ENCODE peak calls at places on chromosomes 1 and 21, in five cellular contexts. One of them, this sample, is unnamed.

GRCh38 chr1:89608627-89609338 is 24.1 kb upstream of the LRRC8C start:
- DNase-seq in left lung: peak; percentile 67
- DNase-seq in stomach: no peak
- DNase-seq in foreskin melanocyte: no peak
- DNase-seq in NCI-H187: no peak
- DNase-seq in this sample: no peak

GRCh38 chr21:33760641-33761103 is 118.4 kb downstream of the ITSN1 start:
- DNase-seq in left lung: no peak
- DNase-seq in stomach: no peak
- DNase-seq in foreskin melanocyte: no peak
- DNase-seq in NCI-H187: no peak
- DNase-seq in this sample: no peak

GRCh38 chr1:212909652-212910063 is 40.7 kb upstream of the VASH2 start:
- DNase-seq in left lung: no peak
- DNase-seq in stomach: no peak
- DNase-seq in foreskin melanocyte: no peak
- DNase-seq in NCI-H187: no peak
- DNase-seq in this sample: no peak

GRCh38 chr1:28301368-28302174 is 27.3 kb upstream of the MED18 start:
- DNase-seq in left lung: no peak
- DNase-seq in stomach: no peak
- DNase-seq in foreskin melanocyte: peak; percentile 64
- DNase-seq in NCI-H187: no peak
- DNase-seq in this sample: no peak

GRCh38 chr1:81812712-81813111 is 12.0 kb downstream of the ADGRL2 start:
- DNase-seq in left lung: no peak
- DNase-seq in stomach: no peak
- DNase-seq in foreskin melanocyte: no peak
- DNase-seq in NCI-H187: no peak
- DNase-seq in this sample: no peak

GRCh38 chr1:101071470-101071886 is 45.9 kb upstream of the DPH5 start:
- DNase-seq in left lung: no peak
- DNase-seq in stomach: no peak
- DNase-seq in foreskin melanocyte: peak; percentile 15
- DNase-seq in NCI-H187: no peak
- DNase-seq in this sample: no peak

GRCh38 chr1:225426395-225427248 is 1.2 kb downstream of the LBR start:
- DNase-seq in left lung: peak; percentile 89
- DNase-seq in stomach: no peak
- DNase-seq in foreskin melanocyte: peak; percentile 14
- DNase-seq in NCI-H187: peak; percentile 9
- DNase-seq in this sample: no peak

GRCh38 chr1:62271932-62272728 is 47.1 kb downstream of the KANK4 start:
- DNase-seq in left lung: no peak
- DNase-seq in stomach: no peak
- DNase-seq in foreskin melanocyte: no peak
- DNase-seq in NCI-H187: no peak
- DNase-seq in this sample: no peak

GRCh38 chr1:22930235-22930912 is 42.3 kb downstream of the LACTBL1 start:
- DNase-seq in left lung: no peak
- DNase-seq in stomach: no peak
- DNase-seq in foreskin melanocyte: peak; percentile 13
- DNase-seq in NCI-H187: no peak
- DNase-seq in this sample: peak; percentile 63

GRCh38 chr1:168465942-168466702 is 77.7 kb downstream of the XCL2 start:
- DNase-seq in left lung: no peak
- DNase-seq in stomach: peak; percentile 26
- DNase-seq in foreskin melanocyte: no peak
- DNase-seq in NCI-H187: peak; percentile 96
- DNase-seq in this sample: peak; percentile 67

GRCh38 chr21:38303300-38303699 is 46.5 kb downstream of the KCNJ15 start:
- DNase-seq in left lung: no peak
- DNase-seq in stomach: no peak
- DNase-seq in foreskin melanocyte: no peak
- DNase-seq in NCI-H187: no peak
- DNase-seq in this sample: peak; percentile 83

GRCh38 chr21:42695324-42696025 is 42.1 kb downstream of the PDE9A start:
- DNase-seq in left lung: no peak
- DNase-seq in stomach: no peak
- DNase-seq in foreskin melanocyte: no peak
- DNase-seq in NCI-H187: no peak
- DNase-seq in this sample: no peak

GRCh38 chr1:29538586-29538985 is 302.3 kb downstream of the PTPRU start:
- DNase-seq in left lung: no peak
- DNase-seq in stomach: no peak
- DNase-seq in foreskin melanocyte: no peak
- DNase-seq in NCI-H187: no peak
- DNase-seq in this sample: peak; percentile 7

GRCh38 chr1:55817027-55817426 is 601.9 kb upstream of the USP24 start:
- DNase-seq in left lung: no peak
- DNase-seq in stomach: no peak
- DNase-seq in foreskin melanocyte: no peak
- DNase-seq in NCI-H187: peak; percentile 42
- DNase-seq in this sample: no peak

GRCh38 chr1:232012773-232013386 is 386.3 kb downstream of the DISC1 start:
- DNase-seq in left lung: no peak
- DNase-seq in stomach: no peak
- DNase-seq in foreskin melanocyte: peak; percentile 61
- DNase-seq in NCI-H187: no peak
- DNase-seq in this sample: no peak

GRCh38 chr1:230760360-230760827 is 13.2 kb downstream of the CAPN9 start:
- DNase-seq in left lung: no peak
- DNase-seq in stomach: peak; percentile 48
- DNase-seq in foreskin melanocyte: no peak
- DNase-seq in NCI-H187: no peak
- DNase-seq in this sample: no peak

GRCh38 chr1:61058477-61059245 is 23.7 kb upstream of the NFIA start:
- DNase-seq in left lung: no peak
- DNase-seq in stomach: no peak
- DNase-seq in foreskin melanocyte: no peak
- DNase-seq in NCI-H187: no peak
- DNase-seq in this sample: no peak

GRCh38 chr1:56557746-56558145 is 21.6 kb downstream of the PLPP3 start:
- DNase-seq in left lung: no peak
- DNase-seq in stomach: no peak
- DNase-seq in foreskin melanocyte: peak; percentile 73
- DNase-seq in NCI-H187: no peak
- DNase-seq in this sample: no peak

GRCh38 chr1:84095308-84095707 is 48.8 kb upstream of the PRKACB start:
- DNase-seq in left lung: no peak
- DNase-seq in stomach: no peak
- DNase-seq in foreskin melanocyte: no peak
- DNase-seq in NCI-H187: no peak
- DNase-seq in this sample: no peak

GRCh38 chr1:209610378-209610905 is 26.9 kb downstream of the CAMK1G start:
- DNase-seq in left lung: no peak
- DNase-seq in stomach: no peak
- DNase-seq in foreskin melanocyte: no peak
- DNase-seq in NCI-H187: no peak
- DNase-seq in this sample: no peak

GRCh38 chr1:182279724-182280506 is 111.7 kb downstream of the GLUL start:
- DNase-seq in left lung: no peak
- DNase-seq in stomach: no peak
- DNase-seq in foreskin melanocyte: peak; percentile 96
- DNase-seq in NCI-H187: no peak
- DNase-seq in this sample: no peak

GRCh38 chr21:20570824-20571232 is 427.4 kb upstream of the NCAM2 start:
- DNase-seq in left lung: no peak
- DNase-seq in stomach: no peak
- DNase-seq in foreskin melanocyte: no peak
- DNase-seq in NCI-H187: no peak
- DNase-seq in this sample: no peak

GRCh38 chr1:114105401-114105979 is 48.2 kb downstream of the SYT6 start:
- DNase-seq in left lung: no peak
- DNase-seq in stomach: no peak
- DNase-seq in foreskin melanocyte: no peak
- DNase-seq in NCI-H187: peak; percentile 93
- DNase-seq in this sample: no peak

GRCh38 chr21:39362733-39363132 is 13.8 kb upstream of the HMGN1 start:
- DNase-seq in left lung: no peak
- DNase-seq in stomach: no peak
- DNase-seq in foreskin melanocyte: no peak
- DNase-seq in NCI-H187: no peak
- DNase-seq in this sample: no peak

GRCh38 chr1:25563330-25564215 is 20.2 kb downstream of the LDLRAP1 start:
- DNase-seq in left lung: no peak
- DNase-seq in stomach: no peak
- DNase-seq in foreskin melanocyte: peak; percentile 93
- DNase-seq in NCI-H187: no peak
- DNase-seq in this sample: no peak

GRCh38 chr1:219086956-219087469 is 86.7 kb upstream of the LYPLAL1 start:
- DNase-seq in left lung: no peak
- DNase-seq in stomach: no peak
- DNase-seq in foreskin melanocyte: no peak
- DNase-seq in NCI-H187: no peak
- DNase-seq in this sample: no peak

GRCh38 chr1:5503556-5504363 is 488.5 kb downstream of the NPHP4 start:
- DNase-seq in left lung: peak; percentile 45
- DNase-seq in stomach: no peak
- DNase-seq in foreskin melanocyte: no peak
- DNase-seq in NCI-H187: no peak
- DNase-seq in this sample: no peak

GRCh38 chr1:185338719-185339622 is 21.9 kb upstream of the IVNS1ABP start:
- DNase-seq in left lung: no peak
- DNase-seq in stomach: peak; percentile 46
- DNase-seq in foreskin melanocyte: peak; percentile 83
- DNase-seq in NCI-H187: no peak
- DNase-seq in this sample: no peak

GRCh38 chr1:209879539-209879938 is 51.8 kb downstream of the UTP25 start:
- DNase-seq in left lung: no peak
- DNase-seq in stomach: no peak
- DNase-seq in foreskin melanocyte: peak; percentile 73
- DNase-seq in NCI-H187: no peak
- DNase-seq in this sample: no peak

GRCh38 chr1:166063701-166064100 is 103.1 kb downstream of the FAM78B start:
- DNase-seq in left lung: no peak
- DNase-seq in stomach: no peak
- DNase-seq in foreskin melanocyte: no peak
- DNase-seq in NCI-H187: no peak
- DNase-seq in this sample: no peak

GRCh38 chr1:110319332-110320167 is 19.6 kb upstream of the RBM15 start:
- DNase-seq in left lung: no peak
- DNase-seq in stomach: no peak
- DNase-seq in foreskin melanocyte: no peak
- DNase-seq in NCI-H187: no peak
- DNase-seq in this sample: no peak

GRCh38 chr1:113269577-113269976 is 120.7 kb upstream of the MAGI3 start:
- DNase-seq in left lung: no peak
- DNase-seq in stomach: no peak
- DNase-seq in foreskin melanocyte: no peak
- DNase-seq in NCI-H187: no peak
- DNase-seq in this sample: no peak